ENCODE peak calls at places on chromosomes 13 and 19, in nine cellular contexts. One of them, this sample, is unnamed.

GRCh38 chr19:41478875-41479756 is 36.2 kb downstream of the ERICH4 start:
- DNase-seq in substantia nigra: no peak
- DNase-seq in breast epithelium: no peak
- DNase-seq in AG04450: no peak
- DNase-seq in fibroblast of lung: no peak
- DNase-seq in ovary: no peak
- DNase-seq in thoracic aorta: no peak
- DNase-seq in body of pancreas: no peak
- DNase-seq in osteoblast: no peak
- DNase-seq in this sample: no peak

GRCh38 chr13:61648546-61648945 is 232.9 kb upstream of the PCDH20 start:
- DNase-seq in osteoblast: no peak
- DNase-seq in body of pancreas: no peak
- DNase-seq in ovary: no peak
- DNase-seq in substantia nigra: no peak
- DNase-seq in breast epithelium: no peak
- DNase-seq in thoracic aorta: no peak
- DNase-seq in AG04450: no peak
- DNase-seq in fibroblast of lung: no peak
- DNase-seq in this sample: no peak

GRCh38 chr13:98239156-98240076 is 62.3 kb upstream of the RNF113B start:
- DNase-seq in substantia nigra: no peak
- DNase-seq in AG04450: no peak
- DNase-seq in thoracic aorta: no peak
- DNase-seq in ovary: no peak
- DNase-seq in osteoblast: no peak
- DNase-seq in body of pancreas: no peak
- DNase-seq in fibroblast of lung: no peak
- DNase-seq in breast epithelium: no peak
- DNase-seq in this sample: no peak

GRCh38 chr13:90300015-90300414 is 1047.5 kb upstream of the MIR17HG start:
- DNase-seq in substantia nigra: no peak
- DNase-seq in body of pancreas: no peak
- DNase-seq in AG04450: no peak
- DNase-seq in fibroblast of lung: no peak
- DNase-seq in breast epithelium: no peak
- DNase-seq in ovary: no peak
- DNase-seq in osteoblast: no peak
- DNase-seq in thoracic aorta: no peak
- DNase-seq in this sample: no peak

GRCh38 chr13:70703755-70704154 is 595.5 kb upstream of the KLHL1 start:
- DNase-seq in ovary: no peak
- DNase-seq in fibroblast of lung: peak
- DNase-seq in thoracic aorta: no peak
- DNase-seq in breast epithelium: no peak
- DNase-seq in body of pancreas: no peak
- DNase-seq in substantia nigra: no peak
- DNase-seq in osteoblast: no peak
- DNase-seq in AG04450: no peak
- DNase-seq in this sample: no peak

GRCh38 chr13:78102121-78102677 is 183.6 kb upstream of the EDNRB start:
- DNase-seq in thoracic aorta: no peak
- DNase-seq in breast epithelium: peak
- DNase-seq in body of pancreas: peak
- DNase-seq in fibroblast of lung: peak
- DNase-seq in substantia nigra: no peak
- DNase-seq in AG04450: no peak
- DNase-seq in ovary: no peak
- DNase-seq in osteoblast: peak
- DNase-seq in this sample: no peak

GRCh38 chr19:49818691-49819331 is 722 bp downstream of the MED25 start:
- DNase-seq in osteoblast: peak
- DNase-seq in fibroblast of lung: no peak
- DNase-seq in body of pancreas: no peak
- DNase-seq in ovary: no peak
- DNase-seq in AG04450: no peak
- DNase-seq in thoracic aorta: no peak
- DNase-seq in breast epithelium: no peak
- DNase-seq in substantia nigra: no peak
- DNase-seq in this sample: no peak

GRCh38 chr19:37981785-37982475 is 74.9 kb downstream of the SIPA1L3 start:
- DNase-seq in breast epithelium: no peak
- DNase-seq in AG04450: peak
- DNase-seq in substantia nigra: no peak
- DNase-seq in thoracic aorta: no peak
- DNase-seq in fibroblast of lung: peak
- DNase-seq in osteoblast: no peak
- DNase-seq in ovary: no peak
- DNase-seq in body of pancreas: peak
- DNase-seq in this sample: no peak

GRCh38 chr19:5018224-5019015 is 49.5 kb downstream of the KDM4B start:
- DNase-seq in thoracic aorta: no peak
- DNase-seq in body of pancreas: no peak
- DNase-seq in AG04450: no peak
- DNase-seq in osteoblast: peak
- DNase-seq in ovary: no peak
- DNase-seq in breast epithelium: no peak
- DNase-seq in fibroblast of lung: peak
- DNase-seq in substantia nigra: no peak
- DNase-seq in this sample: no peak

GRCh38 chr19:57406516-57407123 is 4.3 kb upstream of the ZNF17 start:
- DNase-seq in osteoblast: peak
- DNase-seq in body of pancreas: peak
- DNase-seq in fibroblast of lung: peak
- DNase-seq in substantia nigra: no peak
- DNase-seq in breast epithelium: peak
- DNase-seq in AG04450: peak
- DNase-seq in ovary: no peak
- DNase-seq in thoracic aorta: no peak
- DNase-seq in this sample: peak

GRCh38 chr19:51136891-51137551 is 5.1 kb upstream of the SIGLEC7 start:
- DNase-seq in substantia nigra: no peak
- DNase-seq in body of pancreas: no peak
- DNase-seq in fibroblast of lung: no peak
- DNase-seq in osteoblast: peak
- DNase-seq in thoracic aorta: no peak
- DNase-seq in breast epithelium: no peak
- DNase-seq in ovary: no peak
- DNase-seq in AG04450: no peak
- DNase-seq in this sample: no peak
- H3K27ac ChIP-seq in substantia nigra: no peak
- H3K27ac ChIP-seq in body of pancreas: no peak
- H3K27ac ChIP-seq in fibroblast of lung: no peak
- H3K27ac ChIP-seq in osteoblast: no peak
- H3K27ac ChIP-seq in thoracic aorta: peak
- H3K27ac ChIP-seq in breast epithelium: no peak
- H3K27ac ChIP-seq in ovary: no peak
- H3K27ac ChIP-seq in AG04450: no peak
- H3K27ac ChIP-seq in this sample: no peak

GRCh38 chr19:15640294-15640903 is at the start of gene CYP4F3:
- DNase-seq in fibroblast of lung: no peak
- DNase-seq in ovary: peak
- DNase-seq in AG04450: no peak
- DNase-seq in body of pancreas: peak
- DNase-seq in thoracic aorta: no peak
- DNase-seq in breast epithelium: peak
- DNase-seq in osteoblast: no peak
- DNase-seq in substantia nigra: no peak
- DNase-seq in this sample: no peak
- H3K27ac ChIP-seq in fibroblast of lung: no peak
- H3K27ac ChIP-seq in ovary: no peak
- H3K27ac ChIP-seq in AG04450: no peak
- H3K27ac ChIP-seq in body of pancreas: no peak
- H3K27ac ChIP-seq in thoracic aorta: no peak
- H3K27ac ChIP-seq in breast epithelium: no peak
- H3K27ac ChIP-seq in osteoblast: no peak
- H3K27ac ChIP-seq in substantia nigra: no peak
- H3K27ac ChIP-seq in this sample: peak

DNA sequence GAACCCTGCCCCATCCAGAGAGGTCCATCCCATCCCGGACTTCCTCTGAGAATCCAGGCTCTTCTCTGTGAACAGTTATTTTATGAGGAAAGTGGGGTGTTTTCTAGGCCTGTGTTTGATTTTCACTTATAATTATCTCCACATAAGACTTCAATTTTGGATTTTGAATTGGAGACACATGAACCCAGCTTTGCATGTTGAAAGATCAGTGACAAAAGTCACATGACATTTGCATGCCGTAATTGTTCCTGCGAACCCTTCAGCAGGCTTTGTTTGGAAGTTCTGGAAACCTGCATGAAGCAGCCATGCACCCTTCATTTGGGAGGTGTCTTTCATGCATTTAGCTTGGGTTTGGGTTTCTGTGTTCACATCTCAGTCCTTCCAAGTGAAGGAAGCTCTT is 44.9 kb upstream of the ZNF536 start:
- DNase-seq in AG04450: no peak
- DNase-seq in breast epithelium: no peak
- DNase-seq in body of pancreas: no peak
- DNase-seq in osteoblast: no peak
- DNase-seq in thoracic aorta: no peak
- DNase-seq in substantia nigra: no peak
- DNase-seq in ovary: no peak
- DNase-seq in fibroblast of lung: no peak
- DNase-seq in this sample: no peak
- H3K27ac ChIP-seq in AG04450: no peak
- H3K27ac ChIP-seq in breast epithelium: no peak
- H3K27ac ChIP-seq in body of pancreas: no peak
- H3K27ac ChIP-seq in osteoblast: no peak
- H3K27ac ChIP-seq in thoracic aorta: no peak
- H3K27ac ChIP-seq in substantia nigra: no peak
- H3K27ac ChIP-seq in ovary: no peak
- H3K27ac ChIP-seq in fibroblast of lung: no peak
- H3K27ac ChIP-seq in this sample: no peak

DNA sequence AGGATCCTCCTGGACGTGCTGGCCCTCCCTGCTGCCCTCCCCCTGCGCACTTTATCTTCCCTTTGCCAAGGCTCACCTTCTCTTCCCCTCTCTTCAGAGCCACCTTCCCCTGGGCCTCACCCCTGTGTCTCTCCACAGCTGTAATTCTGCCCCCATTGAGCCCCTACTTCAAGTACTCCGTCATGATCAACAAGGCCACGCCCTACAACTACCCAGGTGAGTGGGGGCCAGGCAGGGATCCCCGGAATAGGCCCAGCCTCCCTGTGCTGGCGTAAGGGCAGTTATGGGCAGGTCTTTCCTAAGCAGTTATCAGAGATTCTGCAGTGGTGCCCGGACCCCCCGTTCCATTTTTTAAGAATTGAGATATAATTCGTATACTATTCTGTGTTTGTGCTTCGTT is 3.1 kb downstream of the NDUFA3 start:
- DNase-seq in breast epithelium: no peak
- DNase-seq in body of pancreas: no peak
- DNase-seq in osteoblast: peak
- DNase-seq in thoracic aorta: no peak
- DNase-seq in fibroblast of lung: no peak
- DNase-seq in substantia nigra: no peak
- DNase-seq in AG04450: no peak
- DNase-seq in ovary: no peak
- DNase-seq in this sample: no peak
- H3K27ac ChIP-seq in breast epithelium: no peak
- H3K27ac ChIP-seq in body of pancreas: no peak
- H3K27ac ChIP-seq in osteoblast: no peak
- H3K27ac ChIP-seq in thoracic aorta: no peak
- H3K27ac ChIP-seq in fibroblast of lung: no peak
- H3K27ac ChIP-seq in substantia nigra: no peak
- H3K27ac ChIP-seq in AG04450: no peak
- H3K27ac ChIP-seq in ovary: no peak
- H3K27ac ChIP-seq in this sample: no peak

DNA sequence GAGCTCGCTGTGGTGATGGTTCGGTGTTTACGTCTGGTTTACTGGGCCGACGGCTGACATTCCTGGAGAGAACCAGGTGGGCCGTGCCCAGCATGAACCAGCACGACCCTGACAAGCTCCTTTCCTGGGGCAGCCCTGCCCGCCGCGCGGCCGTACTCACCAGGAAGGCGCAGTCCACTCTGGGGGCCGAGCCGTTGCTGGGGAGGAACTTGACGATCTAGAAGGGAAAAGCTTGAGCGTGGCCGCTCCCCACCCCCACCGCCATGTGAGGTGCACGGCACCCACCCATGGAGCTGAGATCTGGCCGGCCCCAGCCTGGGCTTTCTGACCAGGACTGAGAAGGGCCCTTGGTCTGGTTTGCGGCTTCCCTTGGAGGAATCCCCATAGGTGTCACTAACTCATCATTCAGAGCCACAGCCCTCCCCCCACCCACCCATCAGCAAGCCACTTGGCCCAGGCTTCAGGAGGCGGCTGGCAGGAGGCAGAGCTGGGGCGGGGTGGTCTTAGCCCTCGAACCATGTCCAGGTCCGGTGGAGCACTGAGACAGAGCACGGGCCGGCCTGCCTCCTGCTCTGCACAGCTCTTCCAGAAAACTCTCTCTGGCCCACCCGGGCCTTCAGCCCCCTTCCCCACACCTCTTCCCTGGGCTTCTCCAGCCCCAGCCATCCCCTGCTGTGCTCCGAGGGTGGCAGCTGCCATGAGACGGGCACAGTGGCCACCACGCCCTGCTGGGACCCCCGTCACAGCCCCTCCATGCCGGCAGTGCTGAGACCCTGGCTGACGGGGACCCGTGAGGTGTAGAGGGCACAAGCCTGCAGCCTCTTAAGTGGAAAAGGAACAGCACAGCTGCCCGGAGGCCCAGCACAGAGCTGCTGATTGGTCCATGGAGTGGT is 6.2 kb downstream of the ATP4B start:
- DNase-seq in osteoblast: peak
- DNase-seq in ovary: peak
- DNase-seq in breast epithelium: no peak
- DNase-seq in body of pancreas: peak
- DNase-seq in substantia nigra: no peak
- DNase-seq in thoracic aorta: no peak
- DNase-seq in fibroblast of lung: no peak
- DNase-seq in AG04450: no peak
- DNase-seq in this sample: no peak
- H3K27ac ChIP-seq in osteoblast: no peak
- H3K27ac ChIP-seq in ovary: no peak
- H3K27ac ChIP-seq in breast epithelium: no peak
- H3K27ac ChIP-seq in body of pancreas: no peak
- H3K27ac ChIP-seq in substantia nigra: no peak
- H3K27ac ChIP-seq in thoracic aorta: no peak
- H3K27ac ChIP-seq in fibroblast of lung: no peak
- H3K27ac ChIP-seq in AG04450: no peak
- H3K27ac ChIP-seq in this sample: no peak